ENCODE peak calls at places on chromosomes 11 and 22, in five cellular contexts. One of them, this sample, is unnamed.

GRCh38 chr11:69089258-69089657 is 40.5 kb downstream of the TPCN2 start:
- DNase-seq in Caco-2: no peak
- DNase-seq in activated T-cell treated with anti-CD3 and anti-CD28 coated beads, Interleukin-2, amount 50 U/mL, for 72 hours: no peak
- DNase-seq in left ventricle myocardium inferior: peak; percentile 73
- DNase-seq in Right ventricle myocardium superior: peak; percentile 78
- DNase-seq in this sample: no peak

GRCh38 chr11:35298369-35298768 is 121.0 kb downstream of the SLC1A2 start:
- DNase-seq in Caco-2: no peak
- DNase-seq in activated T-cell treated with anti-CD3 and anti-CD28 coated beads, Interleukin-2, amount 50 U/mL, for 72 hours: no peak
- DNase-seq in left ventricle myocardium inferior: no peak
- DNase-seq in Right ventricle myocardium superior: no peak
- DNase-seq in this sample: no peak

GRCh38 chr11:57703341-57703740 is 8.7 kb downstream of the MED19 start:
- DNase-seq in Caco-2: no peak
- DNase-seq in activated T-cell treated with anti-CD3 and anti-CD28 coated beads, Interleukin-2, amount 50 U/mL, for 72 hours: no peak
- DNase-seq in left ventricle myocardium inferior: no peak
- DNase-seq in Right ventricle myocardium superior: no peak
- DNase-seq in this sample: no peak

GRCh38 chr11:126109941-126110731 is 47.5 kb upstream of the CDON start:
- DNase-seq in Caco-2: no peak
- DNase-seq in activated T-cell treated with anti-CD3 and anti-CD28 coated beads, Interleukin-2, amount 50 U/mL, for 72 hours: peak; percentile 22
- DNase-seq in left ventricle myocardium inferior: no peak
- DNase-seq in Right ventricle myocardium superior: peak; percentile 58
- DNase-seq in this sample: no peak

GRCh38 chr11:62573592-62574362 is at the start of gene EEF1G:
- DNase-seq in Caco-2: peak; percentile 100
- DNase-seq in activated T-cell treated with anti-CD3 and anti-CD28 coated beads, Interleukin-2, amount 50 U/mL, for 72 hours: peak; percentile 98
- DNase-seq in left ventricle myocardium inferior: peak; percentile 97
- DNase-seq in Right ventricle myocardium superior: peak; percentile 98
- DNase-seq in this sample: peak; percentile 100

GRCh38 chr22:39253427-39254070 is 8.8 kb upstream of the PDGFB start:
- DNase-seq in Caco-2: no peak
- DNase-seq in activated T-cell treated with anti-CD3 and anti-CD28 coated beads, Interleukin-2, amount 50 U/mL, for 72 hours: peak; percentile 63
- DNase-seq in left ventricle myocardium inferior: peak; percentile 67
- DNase-seq in Right ventricle myocardium superior: peak; percentile 72
- DNase-seq in this sample: peak; percentile 82

GRCh38 chr11:133947298-133947905 is 9.4 kb downstream of the IGSF9B start:
- DNase-seq in Caco-2: peak; percentile 67
- DNase-seq in activated T-cell treated with anti-CD3 and anti-CD28 coated beads, Interleukin-2, amount 50 U/mL, for 72 hours: peak; percentile 76
- DNase-seq in left ventricle myocardium inferior: peak; percentile 60
- DNase-seq in Right ventricle myocardium superior: peak; percentile 66
- DNase-seq in this sample: no peak

GRCh38 chr11:116702772-116703360 is 69.9 kb downstream of the BUD13 start:
- DNase-seq in Caco-2: no peak
- DNase-seq in activated T-cell treated with anti-CD3 and anti-CD28 coated beads, Interleukin-2, amount 50 U/mL, for 72 hours: no peak
- DNase-seq in left ventricle myocardium inferior: no peak
- DNase-seq in Right ventricle myocardium superior: no peak
- DNase-seq in this sample: peak; percentile 21